ENCODE peak calls at places on chromosome 22, in nine cellular contexts. X, S, B, M, N, L, V, A and Q are unnamed samples.

GRCh38 chr22:28004021-28004420 is 85.0 kb upstream of the PITPNB start:
- DNase-seq in S (no peak), B (no peak), M (no peak), X (no peak), L (no peak), V (no peak), A (no peak), N (no peak), Q (no peak)

GRCh38 chr22:48663297-48663696 is 1164.4 kb downstream of the BRD1 start:
- DNase-seq in X (no peak), S (no peak), M (no peak), A (no peak), N (no peak), B (no peak), L (no peak), V (no peak), Q (no peak)

GRCh38 chr22:25182131-25183110 is 17.2 kb upstream of the CRYBB3 start:
- DNase-seq in X (peak), B (no peak), S (no peak), V (no peak), M (no peak), A (no peak), N (no peak), L (peak), Q (no peak)

GRCh38 chr22:46934746-46935491 is 172.5 kb downstream of the TBC1D22A start:
- DNase-seq in M (peak), L (peak), N (peak), S (no peak), V (peak), X (no peak), A (peak), B (no peak), Q (no peak)

GRCh38 chr22:32619614-32620426 is 145.2 kb downstream of the FBXO7 start:
- DNase-seq in V (peak), L (peak), X (peak), B (no peak), S (no peak), M (peak), A (no peak), N (peak), Q (no peak)

GRCh38 chr22:49728566-49729271 is 99.0 kb downstream of the BRD1 start:
- DNase-seq in L (no peak), M (no peak), A (no peak), B (no peak), S (no peak), X (no peak), N (no peak), V (no peak), Q (no peak)

GRCh38 chr22:42336527-42337227 is 66.2 kb upstream of the TCF20 start:
- DNase-seq in V (no peak), A (no peak), S (no peak), L (no peak), N (no peak), M (no peak), B (no peak), X (no peak), Q (no peak)

GRCh38 chr22:35539910-35540599 is 576 bp upstream of the RASD2 start:
- DNase-seq in N (peak), B (peak), V (peak), M (no peak), A (no peak), S (peak), X (peak), L (no peak), Q (peak)

GRCh38 chr22:25564320-25564978 is at the start of gene GRK3:
- DNase-seq in B (peak), N (peak), S (peak), L (peak), A (no peak), M (peak), X (peak), V (peak), Q (peak)

GRCh38 chr22:47446331-47446730 is 683.9 kb downstream of the TBC1D22A start:
- DNase-seq in A (no peak), M (peak), V (no peak), X (no peak), N (no peak), B (no peak), L (no peak), S (no peak), Q (no peak)

GRCh38 chr22:32207971-32208480 is 3.2 kb upstream of the RFPL2 start:
- DNase-seq in N (no peak), V (no peak), M (no peak), S (no peak), X (no peak), L (no peak), B (no peak), A (no peak), Q (no peak)

GRCh38 chr22:49789289-49790141 is 38.2 kb downstream of the BRD1 start:
- DNase-seq in V (peak), N (peak), M (peak), B (no peak), X (no peak), L (peak), S (peak), A (no peak), Q (no peak)

GRCh38 chr22:24153959-24154358 is 27.3 kb upstream of the SUSD2 start:
- DNase-seq in S (no peak), L (no peak), N (no peak), M (no peak), X (no peak), B (no peak), V (no peak), A (no peak), Q (no peak)

GRCh38 chr22:24156146-24156914 is 25.0 kb upstream of the SUSD2 start:
- DNase-seq in B (no peak), X (no peak), V (no peak), S (peak), A (no peak), N (peak), M (no peak), L (peak), Q (peak)

GRCh38 chr22:24156915-24157782 is 24.1 kb upstream of the SUSD2 start:
- DNase-seq in S (peak), B (peak), A (no peak), L (peak), V (peak), N (peak), M (peak), X (peak), Q (peak)

GRCh38 chr22:24154826-24155225 is 26.5 kb upstream of the SUSD2 start:
- DNase-seq in A (no peak), M (no peak), L (no peak), S (no peak), B (no peak), X (no peak), V (no peak), N (no peak), Q (no peak)

GRCh38 chr22:24155597-24156145 is 25.6 kb upstream of the SUSD2 start:
- DNase-seq in V (peak), X (peak), N (peak), A (no peak), S (peak), L (peak), M (peak), B (peak), Q (peak)
- TF ChIP-seq CTCF in V (peak), X (peak), N (peak), A (peak), S (peak), L (no peak), M (peak), B (peak), Q (peak)

DNA sequence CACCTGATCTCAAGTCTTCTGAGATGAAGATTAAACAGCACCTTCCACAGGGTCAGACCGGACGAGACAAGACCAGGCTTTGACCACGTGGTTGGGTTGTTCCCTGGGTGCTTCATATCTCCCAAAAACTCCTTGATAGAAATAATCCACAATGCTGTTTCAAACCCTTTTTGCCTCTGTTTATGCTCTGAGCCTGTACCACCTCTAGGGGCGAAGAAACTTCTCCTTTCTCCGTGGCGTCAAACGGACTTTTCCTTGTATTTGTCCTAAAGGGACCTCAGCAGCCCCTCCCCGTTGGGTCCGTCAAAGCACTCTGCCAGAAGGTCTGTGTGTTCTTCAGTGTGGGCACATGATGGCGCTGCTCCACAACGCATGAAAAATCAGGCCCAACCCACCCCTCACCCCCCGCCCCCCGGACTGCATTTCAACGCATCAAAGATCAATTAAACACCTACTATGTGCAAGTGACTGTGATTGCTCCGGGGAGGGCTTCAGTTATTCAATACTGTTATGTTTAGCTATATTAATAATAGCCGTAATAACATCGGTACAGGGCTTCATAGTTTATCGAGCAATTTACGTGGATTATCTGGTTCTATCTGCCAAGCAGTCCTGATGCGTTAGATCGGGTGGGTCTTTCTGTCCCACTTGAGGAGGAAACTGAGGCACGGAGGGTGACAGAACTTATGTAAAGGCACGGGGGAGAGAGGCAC is 17.3 kb upstream of the EIF3D start:
- DNase-seq in V (peak), X (no peak), A (no peak), L (peak), N (peak), B (peak), S (peak), M (no peak), Q (peak)
- TF ChIP-seq CTCF in V (peak), X (no peak), A (peak), L (peak), N (peak), B (peak), S (no peak), M (peak), Q (peak)

GRCh38 chr22:39319284-39320170 is at the start of gene RPL3:
- DNase-seq in A (peak), B (peak), M (peak), L (peak), N (peak), X (peak), V (peak), S (peak), Q (peak)
- TF ChIP-seq CTCF in A (peak), B (no peak), M (no peak), L (peak), N (no peak), X (no peak), V (peak), S (no peak), Q (no peak)

GRCh38 chr22:22061085-22062077 is 78.8 kb upstream of the TOP3B start:
- DNase-seq in L (peak), B (no peak), V (peak), M (no peak), X (no peak), A (peak), N (peak), S (no peak), Q (no peak)
- TF ChIP-seq CTCF in L (peak), B (peak), V (peak), M (no peak), X (peak), A (no peak), N (peak), S (no peak), Q (no peak)

GRCh38 chr22:20750461-20751184 is 23.3 kb upstream of the SERPIND1 start:
- DNase-seq in A (peak), B (no peak), L (peak), M (peak), X (peak), V (peak), S (no peak), N (peak), Q (no peak)
- TF ChIP-seq CTCF in A (no peak), B (no peak), L (no peak), M (no peak), X (no peak), V (no peak), S (no peak), N (no peak), Q (no peak)

DNA sequence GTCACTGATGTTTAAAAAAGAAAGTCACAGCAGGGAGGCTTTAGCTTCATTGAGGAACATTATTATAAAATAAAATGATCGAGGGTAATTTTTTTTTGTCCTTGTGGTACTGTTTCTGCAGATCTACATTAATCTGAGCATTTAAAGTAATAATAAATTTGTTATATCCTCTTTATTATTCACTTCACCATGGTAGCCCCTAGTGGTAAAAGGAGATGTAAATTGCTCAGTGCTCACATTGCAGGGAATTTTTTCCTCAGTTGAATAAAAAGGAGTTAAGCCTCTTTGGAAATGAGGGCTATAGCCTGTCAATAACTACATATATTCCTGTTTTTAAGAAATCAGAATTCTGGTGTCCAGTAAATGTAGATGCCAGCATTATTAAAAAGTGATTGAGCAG is 99.7 kb upstream of the VPREB1 start:
- DNase-seq in X (no peak), V (no peak), A (no peak), N (peak), S (no peak), B (no peak), L (peak), M (no peak), Q (no peak)
- TF ChIP-seq CTCF in X (no peak), V (no peak), A (no peak), N (peak), S (no peak), B (peak), L (peak), M (no peak), Q (no peak)

GRCh38 chr22:44957267-44957905 is 52.4 kb downstream of the PHF21B start:
- DNase-seq in V (no peak), B (no peak), S (no peak), M (no peak), N (peak), A (no peak), L (peak), X (no peak), Q (no peak)
- TF ChIP-seq CTCF in V (no peak), B (peak), S (no peak), M (no peak), N (peak), A (peak), L (peak), X (no peak), Q (peak)

GRCh38 chr22:29331213-29331612 is 15.7 kb upstream of the RASL10A start:
- DNase-seq in N (no peak), X (no peak), L (no peak), S (no peak), V (no peak), B (no peak), A (no peak), M (no peak), Q (no peak)

GRCh38 chr22:29329581-29329980 is 14.1 kb upstream of the RASL10A start:
- DNase-seq in M (no peak), N (no peak), X (no peak), L (no peak), A (no peak), V (no peak), S (no peak), B (no peak), Q (no peak)

GRCh38 chr22:29330291-29330690 is 14.8 kb upstream of the RASL10A start:
- DNase-seq in B (no peak), A (no peak), N (no peak), S (no peak), L (no peak), V (no peak), M (no peak), X (no peak), Q (no peak)

GRCh38 chr22:29331658-29332300 is 16.3 kb upstream of the RASL10A start:
- DNase-seq in V (no peak), M (no peak), X (no peak), L (no peak), S (no peak), B (no peak), A (no peak), N (no peak), Q (no peak)

GRCh38 chr22:29330753-29331152 is 15.3 kb upstream of the RASL10A start:
- DNase-seq in M (no peak), L (peak), B (peak), A (no peak), N (peak), S (no peak), X (no peak), V (peak), Q (peak)
- TF ChIP-seq CTCF in M (no peak), L (no peak), B (no peak), A (no peak), N (no peak), S (no peak), X (no peak), V (no peak), Q (no peak)

GRCh38 chr22:30732426-30732825 is 37.8 kb downstream of the OSBP2 start:
- DNase-seq in S (no peak), V (no peak), L (no peak), M (no peak), A (no peak), X (no peak), N (no peak), B (no peak), Q (no peak)
- TF ChIP-seq CTCF in S (no peak), V (no peak), L (no peak), M (no peak), A (no peak), X (no peak), N (no peak), B (no peak), Q (no peak)

GRCh38 chr22:21797444-21798221 is 62.0 kb upstream of the YPEL1 start:
- DNase-seq in L (peak), X (no peak), V (no peak), M (peak), B (no peak), S (no peak), N (peak), A (no peak), Q (no peak)
- TF ChIP-seq CTCF in L (no peak), X (peak), V (no peak), M (no peak), B (no peak), S (no peak), N (no peak), A (no peak), Q (no peak)